ENCODE peak calls at places on chromosome 4, in seven cellular contexts. H, W, B, I, N, R and Z are unnamed samples.

GRCh38 chr4:15197005-15197404 is 194.7 kb downstream of the CPEB2 start:
- DNase-seq in N (no peak), R (peak), I (no peak), W (no peak), B (peak), H (no peak), Z (no peak)

GRCh38 chr4:111601671-111602070 is 543.6 kb upstream of the FAM241A start:
- DNase-seq in R (no peak), H (no peak), W (no peak), I (no peak), B (no peak), N (no peak), Z (no peak)

GRCh38 chr4:67696061-67696460 is 4.9 kb downstream of the UBA6 start:
- DNase-seq in W (no peak), B (no peak), H (no peak), R (no peak), I (no peak), N (no peak), Z (no peak)

GRCh38 chr4:136750898-136751297 is 781.4 kb downstream of the PCDH18 start:
- DNase-seq in W (no peak), N (no peak), B (no peak), R (no peak), H (no peak), I (no peak), Z (no peak)

GRCh38 chr4:150972592-150972991 is 42.5 kb downstream of the LRBA start:
- DNase-seq in W (no peak), R (no peak), I (no peak), H (no peak), B (no peak), N (no peak), Z (no peak)

GRCh38 chr4:183349673-183350072 is 27.4 kb upstream of the CLDN24 start:
- DNase-seq in N (no peak), R (no peak), H (no peak), W (no peak), I (no peak), B (no peak), Z (no peak)

GRCh38 chr4:3791256-3791655 is 25.1 kb downstream of the ADRA2C start:
- DNase-seq in B (no peak), N (no peak), H (no peak), I (no peak), W (no peak), R (no peak), Z (no peak)

GRCh38 chr4:14853186-14853946 is 148.9 kb upstream of the CPEB2 start:
- DNase-seq in W (no peak), I (no peak), B (no peak), R (no peak), N (no peak), H (no peak), Z (no peak)

GRCh38 chr4:140837742-140838141 is 81.6 kb upstream of the TBC1D9 start:
- DNase-seq in H (no peak), I (no peak), R (no peak), W (no peak), N (no peak), B (no peak), Z (no peak)

GRCh38 chr4:165301833-165302232 is 25.6 kb upstream of the MSMO1 start:
- DNase-seq in W (no peak), B (no peak), I (no peak), H (no peak), R (peak), N (no peak), Z (peak)

GRCh38 chr4:158588777-158589176 is 67.1 kb downstream of the RXFP1 start:
- DNase-seq in B (no peak), R (no peak), W (no peak), H (no peak), I (no peak), N (no peak), Z (no peak)

GRCh38 chr4:110106946-110107325 is 91.5 kb downstream of the ELOVL6 start:
- DNase-seq in B (no peak), I (no peak), N (no peak), H (no peak), W (no peak), R (peak), Z (no peak)

GRCh38 chr4:123869517-123870282 is 473.1 kb downstream of the SPRY1 start:
- DNase-seq in H (no peak), B (no peak), I (no peak), W (no peak), N (no peak), R (no peak), Z (no peak)

GRCh38 chr4:174314770-174315169 is 31.1 kb downstream of the CEP44 start:
- DNase-seq in R (peak), N (no peak), B (no peak), I (no peak), H (no peak), W (no peak), Z (no peak)

GRCh38 chr4:127533028-127533700 is 99.6 kb upstream of the INTU start:
- DNase-seq in B (no peak), H (no peak), I (no peak), N (no peak), W (no peak), R (no peak), Z (no peak)

GRCh38 chr4:121156822-121157769 is 7.0 kb downstream of the TNIP3 start:
- DNase-seq in R (peak), H (peak), B (peak), W (peak), N (no peak), I (peak), Z (peak)

GRCh38 chr4:110793381-110793801 is 170.5 kb upstream of the PITX2 start:
- DNase-seq in I (no peak), R (no peak), N (no peak), B (no peak), W (no peak), H (no peak), Z (no peak)

GRCh38 chr4:10061650-10062415 is 40.5 kb upstream of the SLC2A9 start:
- DNase-seq in R (no peak), H (no peak), I (no peak), W (no peak), B (no peak), N (no peak), Z (no peak)

GRCh38 chr4:29805245-29805644 is 914.9 kb upstream of the PCDH7 start:
- DNase-seq in N (no peak), H (no peak), W (no peak), R (no peak), I (no peak), B (peak), Z (no peak)

GRCh38 chr4:56245547-56246229 is 141.6 kb downstream of the AASDH start:
- DNase-seq in I (no peak), N (no peak), B (no peak), W (no peak), H (no peak), R (no peak), Z (no peak)

GRCh38 chr4:53576676-53577372 is 14.5 kb downstream of the LNX1 start:
- DNase-seq in W (no peak), I (no peak), H (no peak), B (no peak), N (no peak), R (no peak), Z (no peak)

GRCh38 chr4:75051431-75051830 is 118.5 kb downstream of the PARM1 start:
- DNase-seq in R (no peak), H (no peak), B (no peak), W (no peak), N (no peak), I (no peak), Z (no peak)

GRCh38 chr4:26441110-26441509 is 49.2 kb downstream of the CCKAR start:
- DNase-seq in I (no peak), N (no peak), B (no peak), H (no peak), W (no peak), R (no peak), Z (no peak)

GRCh38 chr4:82423245-82424054 is 6.8 kb downstream of the HNRNPDL start:
- DNase-seq in H (no peak), B (no peak), R (no peak), I (no peak), W (no peak), N (no peak), Z (no peak)

GRCh38 chr4:45662996-45663395 is 460.9 kb downstream of the GABRG1 start:
- DNase-seq in H (no peak), N (no peak), W (no peak), B (no peak), R (no peak), I (no peak), Z (no peak)

GRCh38 chr4:110636231-110636676 is 13.4 kb upstream of the PITX2 start:
- DNase-seq in B (no peak), R (no peak), I (no peak), W (no peak), H (no peak), N (no peak), Z (no peak)

GRCh38 chr4:63637270-63637669 is 772.0 kb downstream of the TECRL start:
- DNase-seq in B (no peak), R (no peak), N (no peak), I (no peak), W (no peak), H (no peak), Z (no peak)